ENCODE peak calls at places on chromosome 7, in six cellular contexts. X, W, A, F, H and N are unnamed samples.

GRCh38 chr7:32089256-32089655 is 19.0 kb upstream of the PDE1C start:
- DNase-seq in X (no peak), W (no peak), A (no peak), F (no peak), H (no peak), N (no peak)

GRCh38 chr7:68476966-68477365 is 1121.3 kb upstream of the AUTS2 start:
- DNase-seq in X (no peak), W (no peak), A (no peak), F (no peak), H (no peak), N (no peak)

GRCh38 chr7:47255441-47255840 is 326.5 kb downstream of the TNS3 start:
- DNase-seq in X (peak), W (no peak), A (no peak), F (no peak), H (no peak), N (peak)

GRCh38 chr7:47689558-47689957 is 107.6 kb upstream of the TNS3 start:
- DNase-seq in X (no peak), W (no peak), A (no peak), F (no peak), H (no peak), N (no peak)

GRCh38 chr7:148395990-148396716 is 194.4 kb upstream of the C7orf33 start:
- DNase-seq in X (no peak), W (no peak), A (no peak), F (no peak), H (no peak), N (peak)

GRCh38 chr7:74043523-74043951 is 15.6 kb downstream of the ELN start:
- DNase-seq in X (no peak), W (no peak), A (no peak), F (no peak), H (no peak), N (no peak)

GRCh38 chr7:134366481-134366880 is 49.8 kb upstream of the SLC35B4 start:
- DNase-seq in X (no peak), W (no peak), A (no peak), F (no peak), H (no peak), N (no peak)

GRCh38 chr7:129452589-129453231 is 18.5 kb downstream of the STRIP2 start:
- DNase-seq in X (no peak), W (no peak), A (no peak), F (no peak), H (no peak), N (peak)

GRCh38 chr7:91235211-91235832 is 28.9 kb upstream of the FZD1 start:
- DNase-seq in X (no peak), W (no peak), A (no peak), F (no peak), H (no peak), N (no peak)

GRCh38 chr7:37921340-37921805 is 933 bp downstream of the EPDR1 start:
- DNase-seq in X (no peak), W (no peak), A (peak), F (peak), H (peak), N (peak)

GRCh38 chr7:121624922-121625321 is 228.8 kb upstream of the FAM3C start:
- DNase-seq in X (no peak), W (no peak), A (no peak), F (no peak), H (no peak), N (no peak)

GRCh38 chr7:82156168-82156567 is 287.4 kb downstream of the CACNA2D1 start:
- DNase-seq in X (no peak), W (no peak), A (no peak), F (no peak), H (no peak), N (no peak)

GRCh38 chr7:92498557-92498956 is 20.8 kb upstream of the ERVW-1 start:
- DNase-seq in X (no peak), W (no peak), A (no peak), F (no peak), H (no peak), N (no peak)

GRCh38 chr7:139543801-139544603 is 20.5 kb downstream of the CLEC2L start:
- DNase-seq in X (no peak), W (no peak), A (no peak), F (peak), H (no peak), N (no peak)

GRCh38 chr7:112076309-112076708 is 129.9 kb downstream of the DOCK4 start:
- DNase-seq in X (no peak), W (no peak), A (no peak), F (no peak), H (no peak), N (no peak)

GRCh38 chr7:155280446-155281410 is 16.9 kb upstream of the INSIG1 start:
- DNase-seq in X (peak), W (no peak), A (no peak), F (no peak), H (no peak), N (peak)

GRCh38 chr7:17183630-17184328 is 114.7 kb upstream of the AHR start:
- DNase-seq in X (no peak), W (no peak), A (no peak), F (no peak), H (no peak), N (no peak)

GRCh38 chr7:127968547-127968946 is 62.7 kb downstream of the LRRC4 start:
- DNase-seq in X (no peak), W (no peak), A (peak), F (no peak), H (no peak), N (peak)

GRCh38 chr7:112770051-112770450 is 20.1 kb downstream of the TMEM168 start:
- DNase-seq in X (no peak), W (no peak), A (peak), F (no peak), H (no peak), N (peak)

GRCh38 chr7:69595415-69595814 is 2.9 kb upstream of the AUTS2 start:
- DNase-seq in X (no peak), W (no peak), A (no peak), F (no peak), H (no peak), N (no peak)

GRCh38 chr7:104980969-104981670 is 32.9 kb upstream of the KMT2E start:
- DNase-seq in X (no peak), W (no peak), A (peak), F (no peak), H (peak), N (peak)

GRCh38 chr7:44309271-44310091 is 15.9 kb downstream of the CAMK2B start:
- DNase-seq in X (peak), W (no peak), A (no peak), F (peak), H (no peak), N (peak)

GRCh38 chr7:123271231-123271630 is 71.5 kb upstream of the SLC13A1 start:
- DNase-seq in X (no peak), W (no peak), A (peak), F (no peak), H (no peak), N (peak)

GRCh38 chr7:50142421-50143113 is 49.5 kb upstream of the ZPBP start:
- DNase-seq in X (no peak), W (no peak), A (peak), F (no peak), H (peak), N (peak)

GRCh38 chr7:47458486-47458885 is 123.4 kb downstream of the TNS3 start:
- DNase-seq in X (no peak), W (no peak), A (no peak), F (no peak), H (no peak), N (no peak)

GRCh38 chr7:73715648-73716317 is 3.7 kb downstream of the STX1A start:
- DNase-seq in X (peak), W (no peak), A (peak), F (peak), H (no peak), N (peak)

GRCh38 chr7:139737221-139738100 is 40.3 kb downstream of the HIPK2 start:
- DNase-seq in X (no peak), W (no peak), A (no peak), F (peak), H (no peak), N (peak)

GRCh38 chr7:129914536-129915272 is 38.1 kb downstream of the UBE2H start:
- DNase-seq in X (no peak), W (no peak), A (no peak), F (no peak), H (no peak), N (no peak)

GRCh38 chr7:127983804-127984332 is 47.4 kb downstream of the LRRC4 start:
- DNase-seq in X (no peak), W (no peak), A (no peak), F (no peak), H (no peak), N (peak)

GRCh38 chr7:147276783-147277370 is 1160.3 kb downstream of the CNTNAP2 start:
- DNase-seq in X (no peak), W (no peak), A (no peak), F (no peak), H (peak), N (no peak)

GRCh38 chr7:149773446-149774236 is at the start of gene ZNF467:
- DNase-seq in X (peak), W (no peak), A (peak), F (no peak), H (peak), N (no peak)

GRCh38 chr7:6251653-6252052 is 20.8 kb downstream of the CYTH3 start:
- DNase-seq in X (no peak), W (no peak), A (no peak), F (no peak), H (no peak), N (no peak)

GRCh38 chr7:26345202-26345601 is 53.5 kb downstream of the SNX10 start:
- DNase-seq in X (no peak), W (no peak), A (no peak), F (no peak), H (no peak), N (no peak)

GRCh38 chr7:29565186-29565540 is 1.5 kb downstream of the PRR15 start:
- DNase-seq in X (no peak), W (no peak), A (peak), F (no peak), H (no peak), N (no peak)

GRCh38 chr7:139855498-139856270 is 26.6 kb downstream of the TBXAS1 start:
- DNase-seq in X (no peak), W (no peak), A (no peak), F (peak), H (no peak), N (no peak)